ENCODE peak calls at places on chromosomes 2 and 18, in five cellular contexts. L is body of pancreas, O is NCI-H524, R is AG08395, H is GM10248. U is an unnamed sample.

GRCh38 chr2:133760366-133760765 is 192.1 kb upstream of the NCKAP5 start:
- DNase-seq in L (no peak), O (no peak), R (peak), H (no peak), U (no peak)

GRCh38 chr2:37201766-37202165 is 5.5 kb downstream of the CEBPZOS start:
- DNase-seq in L (no peak), O (no peak), R (no peak), H (no peak), U (no peak)

GRCh38 chr2:239476029-239476756 is 75.4 kb upstream of the HDAC4 start:
- DNase-seq in L (no peak), O (no peak), R (no peak), H (no peak), U (no peak)

GRCh38 chr18:9366126-9366714 is 31.6 kb downstream of the TWSG1 start:
- DNase-seq in L (peak), O (no peak), R (peak), H (no peak), U (no peak)

GRCh38 chr18:57881818-57882413 is 78.8 kb upstream of the ATP8B1 start:
- DNase-seq in L (peak), O (peak), R (peak), H (peak), U (peak)

GRCh38 chr18:38025433-38026038 is 459.9 kb upstream of the CELF4 start:
- DNase-seq in L (no peak), O (no peak), R (peak), H (no peak), U (no peak)

GRCh38 chr2:12081481-12082210 is 335.2 kb downstream of the LPIN1 start:
- DNase-seq in L (no peak), O (no peak), R (no peak), H (no peak), U (peak)

GRCh38 chr2:152650768-152651371 is 66.4 kb downstream of the PRPF40A start:
- DNase-seq in L (no peak), O (no peak), R (no peak), H (no peak), U (no peak)

U was measured in HS-27A.